ENCODE peak calls at places on chromosomes 3 and 15, in nine cellular contexts. One of them, this sample, is unnamed.

GRCh38 chr3:87997298-87997697 is 61.5 kb downstream of the CGGBP1 start:
- DNase-seq in GM04504: no peak
- DNase-seq in stimulated activated CD8-positive, alpha-beta memory T cell treated with anti-CD3 and anti-CD28 coated beads, Interleukin-4, amount 100 ng/mL, for 1 hour: no peak
- DNase-seq in fibroblast of lung: no peak
- DNase-seq in pons: no peak
- DNase-seq in stimulated activated naive CD8-positive, alpha-beta T cell treated with anti-CD3 and anti-CD28 coated beads, Interleukin-15, amount 100 ng/mL, for 72 hours: peak; percentile 67
- DNase-seq in NCI-H1694 treated with DMSO at 0.1 percent for 48 hours: no peak
- DNase-seq in kidney epithelial cell: peak; percentile 28
- DNase-seq in GM04503: no peak
- DNase-seq in this sample: no peak

GRCh38 chr3:172869356-172869755 is 118.8 kb downstream of the ECT2 start:
- DNase-seq in stimulated activated CD8-positive, alpha-beta memory T cell treated with anti-CD3 and anti-CD28 coated beads, Interleukin-4, amount 100 ng/mL, for 1 hour: no peak
- DNase-seq in kidney epithelial cell: no peak
- DNase-seq in GM04503: no peak
- DNase-seq in fibroblast of lung: peak; percentile 68
- DNase-seq in NCI-H1694 treated with DMSO at 0.1 percent for 48 hours: no peak
- DNase-seq in stimulated activated naive CD8-positive, alpha-beta T cell treated with anti-CD3 and anti-CD28 coated beads, Interleukin-15, amount 100 ng/mL, for 72 hours: no peak
- DNase-seq in GM04504: no peak
- DNase-seq in pons: no peak
- DNase-seq in this sample: no peak

GRCh38 chr15:101189708-101190107 is 62.1 kb downstream of the CHSY1 start:
- DNase-seq in NCI-H1694 treated with DMSO at 0.1 percent for 48 hours: no peak
- DNase-seq in stimulated activated naive CD8-positive, alpha-beta T cell treated with anti-CD3 and anti-CD28 coated beads, Interleukin-15, amount 100 ng/mL, for 72 hours: no peak
- DNase-seq in fibroblast of lung: no peak
- DNase-seq in kidney epithelial cell: no peak
- DNase-seq in GM04504: no peak
- DNase-seq in pons: no peak
- DNase-seq in GM04503: no peak
- DNase-seq in stimulated activated CD8-positive, alpha-beta memory T cell treated with anti-CD3 and anti-CD28 coated beads, Interleukin-4, amount 100 ng/mL, for 1 hour: no peak
- DNase-seq in this sample: no peak

GRCh38 chr3:196055683-196056270 is 26.1 kb downstream of the TFRC start:
- DNase-seq in GM04503: no peak
- DNase-seq in kidney epithelial cell: no peak
- DNase-seq in stimulated activated naive CD8-positive, alpha-beta T cell treated with anti-CD3 and anti-CD28 coated beads, Interleukin-15, amount 100 ng/mL, for 72 hours: no peak
- DNase-seq in GM04504: no peak
- DNase-seq in pons: no peak
- DNase-seq in stimulated activated CD8-positive, alpha-beta memory T cell treated with anti-CD3 and anti-CD28 coated beads, Interleukin-4, amount 100 ng/mL, for 1 hour: no peak
- DNase-seq in fibroblast of lung: peak; percentile 39
- DNase-seq in NCI-H1694 treated with DMSO at 0.1 percent for 48 hours: no peak
- DNase-seq in this sample: no peak

GRCh38 chr3:142652826-142653292 is 56.7 kb downstream of the PLS1 start:
- DNase-seq in stimulated activated naive CD8-positive, alpha-beta T cell treated with anti-CD3 and anti-CD28 coated beads, Interleukin-15, amount 100 ng/mL, for 72 hours: no peak
- DNase-seq in fibroblast of lung: no peak
- DNase-seq in stimulated activated CD8-positive, alpha-beta memory T cell treated with anti-CD3 and anti-CD28 coated beads, Interleukin-4, amount 100 ng/mL, for 1 hour: no peak
- DNase-seq in kidney epithelial cell: no peak
- DNase-seq in pons: no peak
- DNase-seq in GM04504: no peak
- DNase-seq in NCI-H1694 treated with DMSO at 0.1 percent for 48 hours: no peak
- DNase-seq in GM04503: no peak
- DNase-seq in this sample: no peak

GRCh38 chr3:129461461-129462146 is 21.6 kb downstream of the IFT122 start:
- DNase-seq in kidney epithelial cell: no peak
- DNase-seq in fibroblast of lung: peak; percentile 34
- DNase-seq in stimulated activated CD8-positive, alpha-beta memory T cell treated with anti-CD3 and anti-CD28 coated beads, Interleukin-4, amount 100 ng/mL, for 1 hour: no peak
- DNase-seq in GM04504: no peak
- DNase-seq in pons: no peak
- DNase-seq in NCI-H1694 treated with DMSO at 0.1 percent for 48 hours: no peak
- DNase-seq in stimulated activated naive CD8-positive, alpha-beta T cell treated with anti-CD3 and anti-CD28 coated beads, Interleukin-15, amount 100 ng/mL, for 72 hours: no peak
- DNase-seq in GM04503: no peak
- DNase-seq in this sample: no peak

GRCh38 chr3:141482250-141482937 is 4.4 kb upstream of the RASA2 start:
- DNase-seq in NCI-H1694 treated with DMSO at 0.1 percent for 48 hours: no peak
- DNase-seq in kidney epithelial cell: peak; percentile 50
- DNase-seq in GM04504: peak; percentile 71
- DNase-seq in fibroblast of lung: peak; percentile 76
- DNase-seq in GM04503: peak; percentile 93
- DNase-seq in stimulated activated CD8-positive, alpha-beta memory T cell treated with anti-CD3 and anti-CD28 coated beads, Interleukin-4, amount 100 ng/mL, for 1 hour: no peak
- DNase-seq in pons: no peak
- DNase-seq in stimulated activated naive CD8-positive, alpha-beta T cell treated with anti-CD3 and anti-CD28 coated beads, Interleukin-15, amount 100 ng/mL, for 72 hours: no peak
- DNase-seq in this sample: no peak

GRCh38 chr3:78848392-78849288 is 919.2 kb downstream of the ROBO1 start:
- DNase-seq in NCI-H1694 treated with DMSO at 0.1 percent for 48 hours: no peak
- DNase-seq in kidney epithelial cell: no peak
- DNase-seq in GM04503: no peak
- DNase-seq in GM04504: no peak
- DNase-seq in fibroblast of lung: no peak
- DNase-seq in stimulated activated naive CD8-positive, alpha-beta T cell treated with anti-CD3 and anti-CD28 coated beads, Interleukin-15, amount 100 ng/mL, for 72 hours: no peak
- DNase-seq in stimulated activated CD8-positive, alpha-beta memory T cell treated with anti-CD3 and anti-CD28 coated beads, Interleukin-4, amount 100 ng/mL, for 1 hour: no peak
- DNase-seq in pons: no peak
- DNase-seq in this sample: no peak

GRCh38 chr3:197670361-197670760 is 66.3 kb downstream of the RUBCN start:
- DNase-seq in pons: peak; percentile 73
- DNase-seq in NCI-H1694 treated with DMSO at 0.1 percent for 48 hours: no peak
- DNase-seq in stimulated activated naive CD8-positive, alpha-beta T cell treated with anti-CD3 and anti-CD28 coated beads, Interleukin-15, amount 100 ng/mL, for 72 hours: no peak
- DNase-seq in fibroblast of lung: no peak
- DNase-seq in kidney epithelial cell: no peak
- DNase-seq in GM04503: no peak
- DNase-seq in GM04504: no peak
- DNase-seq in stimulated activated CD8-positive, alpha-beta memory T cell treated with anti-CD3 and anti-CD28 coated beads, Interleukin-4, amount 100 ng/mL, for 1 hour: no peak
- DNase-seq in this sample: no peak

GRCh38 chr3:156677536-156677935 is 3.1 kb downstream of the TIPARP start:
- DNase-seq in GM04503: no peak
- DNase-seq in pons: no peak
- DNase-seq in fibroblast of lung: no peak
- DNase-seq in stimulated activated CD8-positive, alpha-beta memory T cell treated with anti-CD3 and anti-CD28 coated beads, Interleukin-4, amount 100 ng/mL, for 1 hour: no peak
- DNase-seq in GM04504: no peak
- DNase-seq in stimulated activated naive CD8-positive, alpha-beta T cell treated with anti-CD3 and anti-CD28 coated beads, Interleukin-15, amount 100 ng/mL, for 72 hours: no peak
- DNase-seq in kidney epithelial cell: no peak
- DNase-seq in NCI-H1694 treated with DMSO at 0.1 percent for 48 hours: no peak
- DNase-seq in this sample: no peak

This sample was measured in WTC11.